ENCODE peak calls at places on chromosome X, in eight cellular contexts. M is SK-N-SH; R is tibial artery; X is left lung; C is lung; V is ascending aorta; D is sigmoid colon; I is CD4-positive, alpha-beta T cell. S is an unnamed sample.

GRCh38 chrX:118519411-118520205 is 24.0 kb downstream of the DOCK11 start:
- DNase-seq in X (no peak), D (no peak), I (no peak), C (no peak), V (no peak), R (no peak), M (no peak), S (no peak)

GRCh38 chrX:102651242-102651967 is at the start of gene GPRASP1:
- DNase-seq in V (no peak), D (peak; percentile 91), M (peak; percentile 72), C (no peak), X (peak; percentile 48), R (peak; percentile 48), I (peak; percentile 44), S (peak; percentile 83)

GRCh38 chrX:150693782-150694574 is 782 bp downstream of the MTMR1 start:
- DNase-seq in D (peak; percentile 69), M (peak; percentile 82), R (peak; percentile 30), V (no peak), I (peak; percentile 27), C (peak; percentile 54), X (peak; percentile 64), S (peak; percentile 78)

GRCh38 chrX:76520273-76521054 is 93.0 kb downstream of the MAGEE1 start:
- DNase-seq in I (no peak), C (no peak), R (no peak), M (no peak), V (no peak), D (no peak), X (no peak), S (no peak)

GRCh38 chrX:12970691-12971202 is 4.2 kb upstream of the TMSB4X start:
- DNase-seq in D (no peak), I (no peak), X (no peak), C (no peak), M (no peak), V (no peak), R (peak; percentile 29), S (peak; percentile 80)

GRCh38 chrX:123324628-123325027 is 140.6 kb downstream of the GRIA3 start:
- DNase-seq in C (no peak), I (no peak), R (no peak), D (no peak), X (no peak), M (no peak), V (no peak), S (no peak)

GRCh38 chrX:100356497-100356896 is 53.6 kb downstream of the PCDH19 start:
- DNase-seq in M (no peak), C (no peak), R (no peak), V (no peak), I (no peak), D (no peak), X (no peak), S (no peak)

GRCh38 chrX:149370097-149370496 is 135.0 kb downstream of the IDS start:
- DNase-seq in D (no peak), I (no peak), C (no peak), V (no peak), R (no peak), M (no peak), X (no peak), S (no peak)

GRCh38 chrX:129599499-129599898 is 55.3 kb downstream of the APLN start:
- DNase-seq in C (no peak), M (no peak), I (no peak), V (no peak), X (no peak), R (no peak), D (no peak), S (no peak)

GRCh38 chrX:11688201-11688600 is 22.5 kb upstream of the ARHGAP6 start:
- DNase-seq in X (no peak), R (no peak), I (no peak), D (no peak), C (no peak), M (no peak), V (no peak), S (no peak)

GRCh38 chrX:38805294-38806053 is 4.2 kb downstream of the MID1IP1 start:
- DNase-seq in D (peak; percentile 85), V (no peak), R (peak; percentile 65), C (peak; percentile 66), M (peak; percentile 53), I (peak; percentile 42), X (peak; percentile 74), S (peak; percentile 53)

GRCh38 chrX:38627683-38628082 is 66.3 kb downstream of the TSPAN7 start:
- DNase-seq in V (no peak), M (peak; percentile 14), C (no peak), R (no peak), I (no peak), D (no peak), X (no peak), S (peak; percentile 73)

DNA sequence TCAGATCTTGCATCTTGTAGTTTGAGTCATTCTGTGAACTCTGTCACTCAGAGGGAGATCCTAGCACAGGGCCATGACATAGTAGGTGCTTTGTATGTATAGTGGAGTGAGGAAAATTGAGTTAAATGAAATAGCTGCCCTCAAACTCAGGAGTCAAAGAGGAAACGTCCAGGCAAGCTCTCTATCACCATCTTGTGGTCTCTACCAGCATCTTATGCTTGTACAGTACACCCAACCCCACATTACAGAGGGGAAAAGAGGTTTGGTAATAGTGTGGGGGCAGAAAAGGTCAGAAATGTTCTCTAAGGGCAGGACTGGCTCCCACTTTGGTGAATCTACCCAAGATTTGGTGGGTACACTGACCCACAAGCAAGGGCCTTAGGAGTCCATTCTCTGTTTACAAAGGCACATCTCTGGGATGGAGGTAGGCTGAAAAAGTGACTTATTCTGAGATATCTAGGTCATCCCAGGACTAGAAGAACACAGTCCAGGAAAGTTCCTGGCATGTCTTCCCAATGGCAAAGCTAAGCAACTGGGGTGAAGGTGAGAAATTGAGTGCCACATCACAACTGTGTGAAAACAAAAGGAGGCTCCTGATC is 131.8 kb downstream of the OR13H1 start:
- DNase-seq in M (peak; percentile 35), V (no peak), C (no peak), I (no peak), D (no peak), X (no peak), R (no peak), S (peak; percentile 49)
- TF ChIP-seq CTCF in M (peak; percentile 71), V (peak; percentile 18), C (no peak), I (no peak), D (no peak), X (no peak), R (no peak), S (peak; percentile 91)

GRCh38 chrX:71215335-71215912 is 7.6 kb upstream of the GJB1 start:
- DNase-seq in C (no peak), X (no peak), I (no peak), M (no peak), V (no peak), D (no peak), R (no peak), S (no peak)

GRCh38 chrX:71217298-71217697 is 5.7 kb upstream of the GJB1 start:
- DNase-seq in D (no peak), R (no peak), M (no peak), C (no peak), X (no peak), I (no peak), V (no peak), S (no peak)

GRCh38 chrX:71214604-71215334 is 8.3 kb upstream of the GJB1 start:
- DNase-seq in D (no peak), R (no peak), X (no peak), C (no peak), I (no peak), M (no peak), V (no peak), S (no peak)

GRCh38 chrX:71214152-71214551 is 8.9 kb upstream of the GJB1 start:
- DNase-seq in X (no peak), R (no peak), C (no peak), I (no peak), V (no peak), D (no peak), M (no peak), S (no peak)

DNA sequence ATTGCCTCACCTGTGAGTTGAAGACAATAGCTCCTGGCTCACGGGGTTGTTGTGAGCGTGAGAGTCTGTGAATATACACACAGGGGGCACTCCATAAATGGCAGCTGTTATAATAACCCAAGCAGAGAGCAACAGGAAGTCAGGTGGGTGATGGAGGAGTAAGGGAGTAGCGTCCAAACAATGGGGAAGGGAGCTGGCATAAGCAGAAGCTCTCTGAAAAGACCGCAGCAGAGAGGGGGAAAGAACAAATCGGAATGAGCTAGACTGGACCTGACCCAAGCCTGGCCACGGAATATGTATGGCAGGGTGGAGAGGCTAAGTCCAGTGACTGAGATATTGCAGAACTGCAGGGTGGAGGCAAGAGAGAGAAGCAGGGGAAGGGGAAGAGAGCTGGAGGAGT is 6.6 kb upstream of the GJB1 start:
- DNase-seq in M (no peak), V (no peak), X (no peak), C (no peak), R (no peak), D (no peak), I (no peak), S (no peak)
- H3K27ac ChIP-seq in M (no peak overlapping the region), V (no peak overlapping the region), X (no peak overlapping the region), C (no peak overlapping the region), R (no peak overlapping the region), D (no peak overlapping the region), I (no peak overlapping the region), S (no peak overlapping the region)

DNA sequence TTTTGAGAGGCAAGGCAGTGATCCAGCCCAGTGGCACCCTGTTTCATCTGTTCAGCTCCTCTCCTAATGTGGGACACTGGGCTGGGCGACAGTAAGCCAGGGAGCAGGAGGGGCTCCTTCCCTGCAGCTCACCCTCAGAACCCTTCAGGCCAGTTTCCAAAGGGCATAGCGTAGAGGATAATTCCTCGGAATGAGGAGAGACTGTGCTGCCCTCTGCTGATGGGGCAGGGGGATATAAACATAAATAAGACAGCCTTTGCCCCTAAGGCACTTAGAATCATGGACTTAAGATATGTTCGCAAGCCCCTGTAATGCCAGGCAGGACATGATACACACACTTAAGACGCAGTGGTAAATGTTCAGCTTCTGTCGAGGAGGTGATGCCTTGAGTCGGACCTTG is 27.9 kb upstream of the ZNF185 start:
- DNase-seq in V (no peak), X (no peak), M (no peak), I (no peak), D (no peak), R (no peak), C (no peak), S (no peak)
- TF ChIP-seq CTCF in V (no peak), X (no peak), M (peak; percentile 11), I (no peak), D (no peak), R (no peak), C (no peak), S (peak; percentile 52)

DNA sequence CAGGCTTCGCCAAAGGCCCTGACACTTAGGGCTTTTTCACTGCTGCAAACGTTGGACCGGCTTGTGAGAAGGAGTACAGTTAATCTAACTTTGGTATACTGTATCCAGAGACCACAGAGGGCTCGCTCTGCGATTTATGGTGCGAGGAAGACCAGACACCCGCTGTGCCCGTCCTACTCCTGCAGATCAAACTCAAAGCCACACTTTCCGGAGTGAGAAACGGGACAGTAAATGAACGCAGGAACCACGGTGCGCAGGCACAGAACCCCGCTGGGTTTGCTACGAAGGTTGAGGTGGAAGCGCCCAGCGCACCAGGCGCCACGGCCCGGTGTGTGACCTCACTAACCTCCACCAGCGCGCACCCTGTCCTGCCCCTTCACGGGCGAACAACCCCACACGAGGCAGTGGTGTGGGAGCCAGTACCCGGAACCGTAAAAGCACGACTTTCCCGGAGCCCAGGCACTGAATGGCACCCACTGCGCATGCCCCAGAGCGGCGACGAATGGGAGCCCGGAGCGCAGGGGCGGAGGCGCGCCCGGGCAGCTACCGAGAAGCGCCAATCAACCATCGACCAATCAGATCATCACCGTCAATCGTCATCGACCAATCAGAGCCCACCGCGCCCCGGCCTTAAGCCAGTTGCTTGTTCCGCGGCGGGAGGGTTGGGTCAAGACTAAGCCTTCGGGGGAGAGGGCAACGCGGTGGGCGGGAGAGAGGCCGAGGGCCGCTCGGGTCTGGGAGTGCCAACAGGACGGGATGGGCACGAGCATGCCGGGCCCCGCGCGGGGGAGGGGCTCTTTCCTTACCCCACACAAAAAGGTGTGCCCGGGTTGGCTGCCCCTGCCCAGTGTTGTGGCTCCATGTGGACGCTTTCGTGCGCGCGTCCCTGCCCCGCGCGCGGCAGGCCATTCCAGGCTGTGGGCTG is 21.3 kb upstream of the WDR45 start:
- DNase-seq in M (peak; percentile 96), D (peak; percentile 95), X (peak; percentile 89), R (peak; percentile 86), V (peak; percentile 64), C (peak; percentile 92), I (peak; percentile 75), S (peak; percentile 96)
- H3K27ac ChIP-seq in M (peak overlapping the region; percentile 44), D (peak overlapping the region; percentile 77), X (peak overlapping the region; percentile 82), R (peak overlapping the region; percentile 78), V (peak overlapping the region; percentile 63), C (peak overlapping the region; percentile 76), I (peak overlapping the region; percentile 75), S (no peak overlapping the region)

S was measured in endodermal cell.